ENCODE peak calls at places on chromosomes 6 and 20, in seven cellular contexts. S is iPS-NIHi11, A is fibroblast of the conjunctiva, D is right lobe of liver, U is activated T-cell treated with anti-CD3 and anti-CD28 coated beads for 48 hours, B is psoas muscle, E is left ventricle myocardium inferior. K is an unnamed sample.

GRCh38 chr6:34791164-34791841 is 580 bp upstream of the BLTP3A start:
- DNase-seq in D (peak), U (peak), A (no peak), B (peak), S (peak), E (peak), K (peak)

GRCh38 chr20:45407067-45407745 is 883 bp upstream of the DBNDD2 start:
- DNase-seq in B (peak), E (peak), U (no peak), D (no peak), S (peak), A (no peak), K (peak)

GRCh38 chr6:127514396-127515227 is 4.5 kb downstream of the MTCL3 start:
- DNase-seq in U (peak), D (no peak), B (peak), A (no peak), E (peak), S (peak), K (peak)

GRCh38 chr20:47929368-47930115 is 144.3 kb upstream of the SULF2 start:
- DNase-seq in D (no peak), S (peak), A (peak), E (no peak), B (no peak), U (no peak), K (no peak)

GRCh38 chr20:40293740-40294139 is 395.3 kb downstream of the MAFB start:
- DNase-seq in A (no peak), D (no peak), S (no peak), B (no peak), E (no peak), U (no peak), K (no peak)

GRCh38 chr6:34484899-34485298 is 19.0 kb downstream of the PACSIN1 start:
- DNase-seq in E (no peak), S (no peak), D (no peak), B (no peak), A (no peak), U (peak), K (peak)

GRCh38 chr6:38213275-38213674 is 393.7 kb downstream of the ZFAND3 start:
- DNase-seq in B (no peak), S (no peak), D (no peak), E (no peak), A (no peak), U (no peak), K (peak)

GRCh38 chr6:21348462-21349195 is 244.9 kb upstream of the SOX4 start:
- DNase-seq in A (no peak), D (no peak), B (peak), E (peak), U (no peak), S (peak), K (peak)

GRCh38 chr6:28282923-28283322 is 1.6 kb downstream of the PGBD1 start:
- DNase-seq in A (no peak), S (no peak), E (no peak), B (no peak), U (no peak), D (no peak), K (no peak)

GRCh38 chr20:61936701-61937131 is 129.0 kb downstream of the TAF4 start:
- DNase-seq in E (peak), B (no peak), D (peak), A (no peak), U (no peak), S (no peak), K (no peak)